ENCODE peak calls at places on chromosomes 5 and 9, in four cellular contexts. A is activated CD8-positive, alpha-beta T cell treated with anti-CD3 and anti-CD28 coated beads, Interleukin-2, amount 10 ng/mL, durations not matched to agents 7 days and 5 days; Y is left lung; U is left cardiac atrium. T is an unnamed sample.
A peak's percentile ranks its signal among the peaks of the same experiment; 100 is the strongest.

GRCh38 chr9:71819115-71819739 is 50.9 kb upstream of the CEMIP2 start:
- ATAC-seq in Y (no peak), U (no peak), A (no peak), T (no peak)

GRCh38 chr5:18744441-18744840 is 1110.2 kb downstream of the TAF11L14 start:
- ATAC-seq in A (peak; percentile 24), Y (no peak), U (no peak), T (no peak)

GRCh38 chr5:143086851-143087637 is 316.4 kb downstream of the NR3C1 start:
- ATAC-seq in Y (peak; percentile 92), U (peak; percentile 69), A (no peak), T (peak; percentile 40)

GRCh38 chr5:7541898-7542297 is 146.0 kb downstream of the ADCY2 start:
- ATAC-seq in U (no peak), Y (no peak), A (no peak), T (no peak)

GRCh38 chr5:179270581-179271300 is 74.5 kb downstream of the ADAMTS2 start:
- ATAC-seq in A (no peak), Y (peak; percentile 6), U (peak; percentile 60), T (no peak)

GRCh38 chr5:111859533-111860270 is 102.7 kb upstream of the NREP start:
- ATAC-seq in U (peak; percentile 73), A (no peak), Y (peak; percentile 65), T (peak; percentile 77)

GRCh38 chr9:76964612-76965011 is 54.8 kb upstream of the FOXB2 start:
- ATAC-seq in A (no peak), Y (no peak), U (no peak), T (no peak)

GRCh38 chr5:171315386-171315891 is 6.4 kb downstream of the TLX3 start:
- ATAC-seq in Y (no peak), A (no peak), U (no peak), T (no peak)

GRCh38 chr5:171615201-171616001 is 170.2 kb upstream of the SMIM23 start:
- ATAC-seq in Y (peak; percentile 95), U (peak; percentile 47), A (no peak), T (peak; percentile 35)

GRCh38 chr9:69223605-69224004 is 49.5 kb downstream of the TJP2 start:
- ATAC-seq in A (no peak), U (peak; percentile 75), Y (peak; percentile 94), T (peak; percentile 98)

GRCh38 chr5:132283423-132284043 is 10.7 kb upstream of the SLC22A4 start:
- ATAC-seq in A (no peak), Y (no peak), U (peak; percentile 68), T (peak; percentile 80)

GRCh38 chr9:69831621-69832020 is 11.0 kb downstream of the CFAP95 start:
- ATAC-seq in U (no peak), Y (no peak), A (no peak), T (no peak)

T was measured in SK-N-SH treated with all-trans-retinoic acid at 6 μM for 48 hours.